ENCODE peak calls at places on chromosomes 4 and X, in five cellular contexts. W is adrenal gland, E is heart right ventricle, G is suprapubic skin, H is mammary epithelial cell. U is an unnamed sample.

GRCh38 chr4:60463846-60464502 is 736.2 kb upstream of the ADGRL3 start:
- DNase-seq in W (no peak), E (no peak), G (no peak), H (peak; percentile 10), U (no peak)

GRCh38 chr4:175054980-175055379 is 136.8 kb downstream of the ADAM29 start:
- DNase-seq in W (no peak), E (no peak), G (no peak), H (no peak), U (no peak)

GRCh38 chrX:124842205-124842604 is 477.5 kb upstream of the TEX13C start:
- DNase-seq in W (no peak), E (no peak), G (no peak), H (no peak), U (no peak)

GRCh38 chr4:125590158-125590557 is 275.4 kb downstream of the FAT4 start:
- DNase-seq in W (no peak), E (no peak), G (no peak), H (no peak), U (no peak)

GRCh38 chr4:106266201-106266600 is 49.8 kb downstream of the TBCK start:
- DNase-seq in W (no peak), E (no peak), G (no peak), H (peak; percentile 37), U (no peak)

GRCh38 chr4:73855406-73855805 is 2.3 kb downstream of the PF4V1 start:
- DNase-seq in W (no peak), E (no peak), G (no peak), H (no peak), U (no peak)

GRCh38 chr4:122963222-122963621 is 40.8 kb upstream of the NUDT6 start:
- DNase-seq in W (no peak), E (no peak), G (no peak), H (peak; percentile 89), U (no peak)

GRCh38 chr4:1409079-1409805 is 3.0 kb upstream of the NKX1-1 start:
- DNase-seq in W (no peak), E (no peak), G (no peak), H (no peak), U (peak; percentile 26)

GRCh38 chrX:17788439-17788838 is 51.1 kb downstream of the SCML1 start:
- DNase-seq in W (peak; percentile 26), E (peak; percentile 11), G (no peak), H (peak; percentile 8), U (no peak)

GRCh38 chr4:1447676-1448588 is 41.7 kb upstream of the NKX1-1 start:
- DNase-seq in W (peak; percentile 11), E (no peak), G (no peak), H (no peak), U (no peak)

GRCh38 chr4:57219389-57219890 is 109.3 kb upstream of the IGFBP7 start:
- DNase-seq in W (no peak), E (no peak), G (no peak), H (no peak), U (no peak)

GRCh38 chr4:74675673-74676279 is 118.5 kb downstream of the BTC start:
- DNase-seq in W (peak; percentile 37), E (peak; percentile 14), G (no peak), H (peak; percentile 60), U (no peak)

GRCh38 chrX:119423631-119424030 is 24.5 kb downstream of the SLC25A43 start:
- DNase-seq in W (no peak), E (no peak), G (no peak), H (no peak), U (no peak)

GRCh38 chrX:150486011-150486410 is 82.4 kb upstream of the MTM1 start:
- DNase-seq in W (peak; percentile 35), E (peak; percentile 25), G (no peak), H (peak; percentile 30), U (no peak)

DNA sequence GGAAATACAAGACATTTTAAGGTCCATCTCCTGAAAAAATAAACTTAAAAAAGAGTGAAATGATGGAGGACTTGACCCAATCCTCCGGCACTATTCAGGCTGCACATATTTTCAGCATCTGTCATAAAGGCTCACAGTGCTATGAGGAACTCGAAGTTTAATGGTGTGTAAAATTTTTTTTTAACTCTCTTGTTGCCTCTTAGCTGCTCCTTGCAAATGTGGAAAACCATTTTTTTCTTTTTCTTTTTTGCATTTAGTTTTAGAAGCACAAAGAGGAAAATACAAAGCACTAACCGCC is 204.7 kb downstream of the MID1 start:
- DNase-seq in W (no peak), E (no peak), G (no peak), H (no peak), U (no peak)
- TF ChIP-seq CTCF in W (no peak), E (no peak), G (no peak), H (no peak), U (no peak)

GRCh38 chr4:3124070-3124767 is 49.7 kb downstream of the HTT start:
- DNase-seq in W (no peak), E (no peak), G (no peak), H (no peak), U (no peak)
- H3K36me3 ChIP-seq in W (peaks cover 40% of the 10 kb centered on the region), E (no peaks in the 10 kb centered on the region), G (peaks cover 79% of the 10 kb centered on the region), H (peaks cover 12% of the 10 kb centered on the region), U (no peaks in the 10 kb centered on the region)

DNA sequence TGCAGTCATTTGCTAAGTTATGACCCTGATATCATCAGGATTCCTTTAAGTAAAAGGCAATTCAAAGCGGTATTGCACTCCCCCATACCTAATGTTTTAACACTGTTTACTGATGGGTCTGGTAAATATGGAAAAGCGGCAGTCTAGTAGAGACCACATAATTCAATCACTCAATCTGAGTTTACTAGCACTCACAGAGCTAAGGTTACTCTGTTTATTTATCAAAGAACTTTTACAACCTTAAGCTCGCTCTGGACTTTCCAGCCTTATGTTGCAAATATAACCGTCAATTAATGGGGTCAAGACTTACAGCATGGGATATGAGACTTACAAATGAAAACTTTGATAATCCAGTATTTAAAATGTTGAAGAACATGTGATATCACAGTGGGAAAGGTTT is 124.5 kb upstream of the ZCCHC13 start:
- DNase-seq in W (no peak), E (no peak), G (no peak), H (no peak), U (no peak)
- H3K4me3 ChIP-seq in W (no peak overlapping the region), E (no peak overlapping the region), G (no peak overlapping the region), H (no peak overlapping the region), U (no peak overlapping the region)

DNA sequence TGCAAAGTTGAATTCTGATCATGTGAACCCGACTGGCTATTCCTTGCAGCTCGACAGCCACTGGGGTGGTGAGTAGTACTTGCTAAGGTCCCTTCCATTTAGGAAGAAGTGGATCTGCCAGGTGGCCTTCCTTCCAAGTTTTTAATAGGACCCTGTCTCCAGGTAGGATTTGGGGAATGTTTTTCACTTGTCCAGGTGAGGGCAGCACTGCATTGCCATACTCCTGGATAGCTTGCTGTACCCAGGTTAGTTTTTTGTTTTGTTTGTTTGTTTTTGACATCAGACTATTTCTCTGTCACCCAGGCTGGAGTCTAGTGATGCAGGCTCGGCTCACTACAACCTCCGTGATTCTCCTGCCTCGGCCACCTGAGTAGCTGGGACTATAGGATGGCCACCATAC is 29.8 kb downstream of the SAGE1 start:
- DNase-seq in W (no peak), E (no peak), G (no peak), H (no peak), U (no peak)
- TF ChIP-seq CTCF in W (no peak), E (no peak), G (no peak), H (peak; percentile 15), U (no peak)

GRCh38 chr4:77002721-77003120 is 53.2 kb downstream of the SEPTIN11 start:
- DNase-seq in W (no peak), E (no peak), G (no peak), H (no peak), U (no peak)

GRCh38 chr4:77001907-77002306 is 52.4 kb downstream of the SEPTIN11 start:
- DNase-seq in W (no peak), E (no peak), G (no peak), H (peak; percentile 56), U (no peak)

GRCh38 chr4:76998251-76998901 is 48.8 kb downstream of the SEPTIN11 start:
- DNase-seq in W (no peak), E (no peak), G (no peak), H (no peak), U (no peak)

GRCh38 chr4:77003400-77003799 is 53.8 kb downstream of the SEPTIN11 start:
- DNase-seq in W (no peak), E (no peak), G (no peak), H (no peak), U (no peak)

GRCh38 chr4:77002321-77002720 is 52.8 kb downstream of the SEPTIN11 start:
- DNase-seq in W (no peak), E (no peak), G (no peak), H (no peak), U (no peak)
- H3K36me3 ChIP-seq in W (peaks cover 3% of the 10 kb centered on the region), E (no peaks in the 10 kb centered on the region), G (peaks cover 17% of the 10 kb centered on the region), H (peaks cover 32% of the 10 kb centered on the region), U (no peaks in the 10 kb centered on the region)